ENCODE peak calls at places on chromosomes 11 and 22, in ten cellular contexts. I is SJSA1; M is foreskin fibroblast; J is stimulated activated CD4-positive, alpha-beta T cell treated with anti-CD3 and anti-CD28 coated beads, Interleukin-4, amount 100 ng/mL, for 48 hours; B is body of pancreas; X is LoVo; C is kidney; V is ovary; Y is sciatic nerve; T is heart right ventricle. U is an unnamed sample.

GRCh38 chr11:17388609-17389204 is at the start of gene KCNJ11:
- DNase-seq in I (no peak), B (peak), C (peak), J (no peak), T (no peak), M (no peak), Y (no peak), V (no peak), X (peak), U (no peak)

GRCh38 chr11:95296165-95296564 is 65.2 kb upstream of the SESN3 start:
- DNase-seq in M (no peak), B (peak), T (no peak), V (no peak), C (no peak), Y (no peak), J (no peak), I (no peak), X (no peak), U (no peak)

GRCh38 chr11:112656772-112657428 is 304.3 kb upstream of the NCAM1 start:
- DNase-seq in I (no peak), X (no peak), B (no peak), V (no peak), T (no peak), Y (no peak), J (no peak), M (peak), C (no peak), U (no peak)

GRCh38 chr11:125903753-125904659 is at the start of gene DDX25:
- DNase-seq in B (peak), Y (no peak), X (no peak), M (no peak), J (no peak), I (no peak), T (no peak), C (no peak), V (peak), U (no peak)

GRCh38 chr11:12704049-12704448 is 29.8 kb downstream of the TEAD1 start:
- DNase-seq in I (peak), M (peak), T (no peak), Y (no peak), C (no peak), J (no peak), V (no peak), X (no peak), B (no peak), U (no peak)

GRCh38 chr11:111176603-111177002 is 68.9 kb upstream of the POU2AF2 start:
- DNase-seq in V (no peak), T (no peak), I (no peak), Y (no peak), X (no peak), J (no peak), B (no peak), M (no peak), C (no peak), U (no peak)

GRCh38 chr11:123186291-123186690 is 8.8 kb downstream of the CLMP start:
- DNase-seq in T (no peak), V (no peak), B (no peak), M (no peak), J (no peak), Y (no peak), X (no peak), I (no peak), C (no peak), U (no peak)

GRCh38 chr11:96894587-96894986 is 504.8 kb downstream of the JRKL start:
- DNase-seq in Y (no peak), X (no peak), I (no peak), J (no peak), V (no peak), M (no peak), C (no peak), T (no peak), B (no peak), U (no peak)

GRCh38 chr11:18347471-18348125 is 25.2 kb downstream of the GTF2H1 start:
- DNase-seq in J (no peak), Y (no peak), I (no peak), B (no peak), T (no peak), V (no peak), C (no peak), X (no peak), M (peak), U (no peak)

GRCh38 chr22:45686842-45687241 is 15.2 kb downstream of the ATXN10 start:
- DNase-seq in X (no peak), Y (no peak), I (no peak), T (no peak), B (no peak), J (no peak), V (no peak), C (no peak), M (no peak), U (no peak)

U was measured in T-helper 9 cell.